ENCODE peak calls at places on chromosomes 7 and 10, in seven cellular contexts. One of them, this sample, is unnamed.

GRCh38 chr7:107080099-107080505 is 35.6 kb downstream of the PRKAR2B start:
- DNase-seq in stimulated activated CD8-positive, alpha-beta memory T cell treated with anti-CD3 and anti-CD28 coated beads, Interleukin-15, amount 100 ng/mL, for 1 hour: no peak
- DNase-seq in islet precursor cell: no peak
- DNase-seq in activated gamma-delta T cell treated with Interleukin-2 at 50 U/mL for 16 hours: no peak
- DNase-seq in neural crest cell: no peak
- DNase-seq in HepG2: no peak
- DNase-seq in cardiac muscle cell: no peak
- DNase-seq in this sample: no peak

GRCh38 chr7:20146461-20146860 is 70.7 kb downstream of the MACC1 start:
- DNase-seq in neural crest cell: no peak
- DNase-seq in HepG2: no peak
- DNase-seq in islet precursor cell: no peak
- DNase-seq in activated gamma-delta T cell treated with Interleukin-2 at 50 U/mL for 16 hours: no peak
- DNase-seq in stimulated activated CD8-positive, alpha-beta memory T cell treated with anti-CD3 and anti-CD28 coated beads, Interleukin-15, amount 100 ng/mL, for 1 hour: no peak
- DNase-seq in cardiac muscle cell: no peak
- DNase-seq in this sample: no peak

GRCh38 chr10:21047096-21047495 is 150.0 kb upstream of the NEBL start:
- DNase-seq in neural crest cell: no peak
- DNase-seq in cardiac muscle cell: no peak
- DNase-seq in islet precursor cell: no peak
- DNase-seq in stimulated activated CD8-positive, alpha-beta memory T cell treated with anti-CD3 and anti-CD28 coated beads, Interleukin-15, amount 100 ng/mL, for 1 hour: no peak
- DNase-seq in HepG2: no peak
- DNase-seq in activated gamma-delta T cell treated with Interleukin-2 at 50 U/mL for 16 hours: no peak
- DNase-seq in this sample: no peak

GRCh38 chr10:9877978-9878377 is 1139.7 kb upstream of the CELF2 start:
- DNase-seq in HepG2: no peak
- DNase-seq in activated gamma-delta T cell treated with Interleukin-2 at 50 U/mL for 16 hours: no peak
- DNase-seq in islet precursor cell: no peak
- DNase-seq in stimulated activated CD8-positive, alpha-beta memory T cell treated with anti-CD3 and anti-CD28 coated beads, Interleukin-15, amount 100 ng/mL, for 1 hour: no peak
- DNase-seq in cardiac muscle cell: no peak
- DNase-seq in neural crest cell: no peak
- DNase-seq in this sample: no peak

GRCh38 chr10:1408656-1409358 is 328.5 kb downstream of the ADARB2 start:
- DNase-seq in stimulated activated CD8-positive, alpha-beta memory T cell treated with anti-CD3 and anti-CD28 coated beads, Interleukin-15, amount 100 ng/mL, for 1 hour: no peak
- DNase-seq in cardiac muscle cell: no peak
- DNase-seq in activated gamma-delta T cell treated with Interleukin-2 at 50 U/mL for 16 hours: no peak
- DNase-seq in neural crest cell: no peak
- DNase-seq in HepG2: no peak
- DNase-seq in islet precursor cell: peak
- DNase-seq in this sample: no peak

GRCh38 chr10:129863231-129863663 is 100.8 kb downstream of the EBF3 start:
- DNase-seq in islet precursor cell: peak
- DNase-seq in HepG2: no peak
- DNase-seq in cardiac muscle cell: peak
- DNase-seq in activated gamma-delta T cell treated with Interleukin-2 at 50 U/mL for 16 hours: no peak
- DNase-seq in stimulated activated CD8-positive, alpha-beta memory T cell treated with anti-CD3 and anti-CD28 coated beads, Interleukin-15, amount 100 ng/mL, for 1 hour: no peak
- DNase-seq in neural crest cell: no peak
- DNase-seq in this sample: no peak

GRCh38 chr10:111221682-111222470 is 145.0 kb downstream of the ADRA2A start:
- DNase-seq in HepG2: no peak
- DNase-seq in activated gamma-delta T cell treated with Interleukin-2 at 50 U/mL for 16 hours: no peak
- DNase-seq in neural crest cell: no peak
- DNase-seq in stimulated activated CD8-positive, alpha-beta memory T cell treated with anti-CD3 and anti-CD28 coated beads, Interleukin-15, amount 100 ng/mL, for 1 hour: no peak
- DNase-seq in cardiac muscle cell: no peak
- DNase-seq in islet precursor cell: no peak
- DNase-seq in this sample: no peak

GRCh38 chr7:86158111-86158510 is 485.6 kb upstream of the GRM3 start:
- DNase-seq in activated gamma-delta T cell treated with Interleukin-2 at 50 U/mL for 16 hours: no peak
- DNase-seq in neural crest cell: no peak
- DNase-seq in islet precursor cell: no peak
- DNase-seq in stimulated activated CD8-positive, alpha-beta memory T cell treated with anti-CD3 and anti-CD28 coated beads, Interleukin-15, amount 100 ng/mL, for 1 hour: no peak
- DNase-seq in cardiac muscle cell: no peak
- DNase-seq in HepG2: no peak
- DNase-seq in this sample: no peak

GRCh38 chr7:97639036-97639435 is 92.8 kb upstream of the TAC1 start:
- DNase-seq in stimulated activated CD8-positive, alpha-beta memory T cell treated with anti-CD3 and anti-CD28 coated beads, Interleukin-15, amount 100 ng/mL, for 1 hour: no peak
- DNase-seq in cardiac muscle cell: no peak
- DNase-seq in islet precursor cell: peak
- DNase-seq in HepG2: no peak
- DNase-seq in activated gamma-delta T cell treated with Interleukin-2 at 50 U/mL for 16 hours: no peak
- DNase-seq in neural crest cell: no peak
- DNase-seq in this sample: no peak

GRCh38 chr10:49549640-49550346 is 10.9 kb upstream of the ERCC6 start:
- DNase-seq in islet precursor cell: no peak
- DNase-seq in HepG2: no peak
- DNase-seq in neural crest cell: no peak
- DNase-seq in activated gamma-delta T cell treated with Interleukin-2 at 50 U/mL for 16 hours: no peak
- DNase-seq in cardiac muscle cell: no peak
- DNase-seq in stimulated activated CD8-positive, alpha-beta memory T cell treated with anti-CD3 and anti-CD28 coated beads, Interleukin-15, amount 100 ng/mL, for 1 hour: no peak
- DNase-seq in this sample: no peak

GRCh38 chr7:91083855-91084644 is 180.2 kb upstream of the FZD1 start:
- DNase-seq in stimulated activated CD8-positive, alpha-beta memory T cell treated with anti-CD3 and anti-CD28 coated beads, Interleukin-15, amount 100 ng/mL, for 1 hour: no peak
- DNase-seq in HepG2: no peak
- DNase-seq in neural crest cell: no peak
- DNase-seq in cardiac muscle cell: no peak
- DNase-seq in activated gamma-delta T cell treated with Interleukin-2 at 50 U/mL for 16 hours: no peak
- DNase-seq in islet precursor cell: no peak
- DNase-seq in this sample: no peak

GRCh38 chr10:79221110-79222051 is 125.9 kb upstream of the PPIF start:
- DNase-seq in stimulated activated CD8-positive, alpha-beta memory T cell treated with anti-CD3 and anti-CD28 coated beads, Interleukin-15, amount 100 ng/mL, for 1 hour: no peak
- DNase-seq in HepG2: no peak
- DNase-seq in islet precursor cell: peak
- DNase-seq in cardiac muscle cell: peak
- DNase-seq in activated gamma-delta T cell treated with Interleukin-2 at 50 U/mL for 16 hours: no peak
- DNase-seq in neural crest cell: peak
- DNase-seq in this sample: no peak

GRCh38 chr10:53123311-53123710 is 350.7 kb upstream of the MBL2 start:
- DNase-seq in neural crest cell: no peak
- DNase-seq in stimulated activated CD8-positive, alpha-beta memory T cell treated with anti-CD3 and anti-CD28 coated beads, Interleukin-15, amount 100 ng/mL, for 1 hour: no peak
- DNase-seq in cardiac muscle cell: no peak
- DNase-seq in HepG2: no peak
- DNase-seq in islet precursor cell: no peak
- DNase-seq in activated gamma-delta T cell treated with Interleukin-2 at 50 U/mL for 16 hours: no peak
- DNase-seq in this sample: no peak

GRCh38 chr7:28808786-28809533 is 149.2 kb downstream of the TRIL start:
- DNase-seq in neural crest cell: no peak
- DNase-seq in stimulated activated CD8-positive, alpha-beta memory T cell treated with anti-CD3 and anti-CD28 coated beads, Interleukin-15, amount 100 ng/mL, for 1 hour: no peak
- DNase-seq in HepG2: no peak
- DNase-seq in islet precursor cell: no peak
- DNase-seq in activated gamma-delta T cell treated with Interleukin-2 at 50 U/mL for 16 hours: no peak
- DNase-seq in cardiac muscle cell: no peak
- DNase-seq in this sample: no peak

GRCh38 chr7:602341-603141 is 82.9 kb upstream of the PDGFA start:
- DNase-seq in HepG2: peak
- DNase-seq in activated gamma-delta T cell treated with Interleukin-2 at 50 U/mL for 16 hours: peak
- DNase-seq in cardiac muscle cell: no peak
- DNase-seq in neural crest cell: no peak
- DNase-seq in stimulated activated CD8-positive, alpha-beta memory T cell treated with anti-CD3 and anti-CD28 coated beads, Interleukin-15, amount 100 ng/mL, for 1 hour: no peak
- DNase-seq in islet precursor cell: no peak
- DNase-seq in this sample: no peak

GRCh38 chr7:151539055-151539714 is 19.5 kb upstream of the RHEB start:
- DNase-seq in activated gamma-delta T cell treated with Interleukin-2 at 50 U/mL for 16 hours: no peak
- DNase-seq in stimulated activated CD8-positive, alpha-beta memory T cell treated with anti-CD3 and anti-CD28 coated beads, Interleukin-15, amount 100 ng/mL, for 1 hour: no peak
- DNase-seq in islet precursor cell: peak
- DNase-seq in cardiac muscle cell: peak
- DNase-seq in HepG2: no peak
- DNase-seq in neural crest cell: peak
- DNase-seq in this sample: no peak

GRCh38 chr10:116827214-116827671 is 22.1 kb upstream of the ENO4 start:
- DNase-seq in stimulated activated CD8-positive, alpha-beta memory T cell treated with anti-CD3 and anti-CD28 coated beads, Interleukin-15, amount 100 ng/mL, for 1 hour: no peak
- DNase-seq in neural crest cell: no peak
- DNase-seq in islet precursor cell: no peak
- DNase-seq in cardiac muscle cell: no peak
- DNase-seq in activated gamma-delta T cell treated with Interleukin-2 at 50 U/mL for 16 hours: no peak
- DNase-seq in HepG2: no peak
- DNase-seq in this sample: no peak

GRCh38 chr7:70446448-70447143 is 685.3 kb upstream of the GALNT17 start:
- DNase-seq in cardiac muscle cell: no peak
- DNase-seq in stimulated activated CD8-positive, alpha-beta memory T cell treated with anti-CD3 and anti-CD28 coated beads, Interleukin-15, amount 100 ng/mL, for 1 hour: no peak
- DNase-seq in activated gamma-delta T cell treated with Interleukin-2 at 50 U/mL for 16 hours: no peak
- DNase-seq in islet precursor cell: no peak
- DNase-seq in neural crest cell: no peak
- DNase-seq in HepG2: no peak
- DNase-seq in this sample: no peak

GRCh38 chr7:14505906-14506305 is 396.6 kb downstream of the DGKB start:
- DNase-seq in cardiac muscle cell: no peak
- DNase-seq in islet precursor cell: no peak
- DNase-seq in HepG2: no peak
- DNase-seq in stimulated activated CD8-positive, alpha-beta memory T cell treated with anti-CD3 and anti-CD28 coated beads, Interleukin-15, amount 100 ng/mL, for 1 hour: no peak
- DNase-seq in activated gamma-delta T cell treated with Interleukin-2 at 50 U/mL for 16 hours: no peak
- DNase-seq in neural crest cell: no peak
- DNase-seq in this sample: no peak

GRCh38 chr10:125531470-125531869 is 151.5 kb downstream of the TEX36 start:
- DNase-seq in stimulated activated CD8-positive, alpha-beta memory T cell treated with anti-CD3 and anti-CD28 coated beads, Interleukin-15, amount 100 ng/mL, for 1 hour: no peak
- DNase-seq in neural crest cell: no peak
- DNase-seq in islet precursor cell: peak
- DNase-seq in activated gamma-delta T cell treated with Interleukin-2 at 50 U/mL for 16 hours: no peak
- DNase-seq in HepG2: no peak
- DNase-seq in cardiac muscle cell: no peak
- DNase-seq in this sample: no peak

GRCh38 chr10:53430127-53430891 is 657.7 kb upstream of the MBL2 start:
- DNase-seq in stimulated activated CD8-positive, alpha-beta memory T cell treated with anti-CD3 and anti-CD28 coated beads, Interleukin-15, amount 100 ng/mL, for 1 hour: no peak
- DNase-seq in cardiac muscle cell: no peak
- DNase-seq in HepG2: no peak
- DNase-seq in islet precursor cell: no peak
- DNase-seq in neural crest cell: no peak
- DNase-seq in activated gamma-delta T cell treated with Interleukin-2 at 50 U/mL for 16 hours: no peak
- DNase-seq in this sample: no peak

GRCh38 chr10:73908853-73909611 is 1.9 kb upstream of the PLAU start:
- DNase-seq in cardiac muscle cell: no peak
- DNase-seq in islet precursor cell: peak
- DNase-seq in HepG2: peak
- DNase-seq in stimulated activated CD8-positive, alpha-beta memory T cell treated with anti-CD3 and anti-CD28 coated beads, Interleukin-15, amount 100 ng/mL, for 1 hour: no peak
- DNase-seq in neural crest cell: no peak
- DNase-seq in activated gamma-delta T cell treated with Interleukin-2 at 50 U/mL for 16 hours: peak
- DNase-seq in this sample: peak

GRCh38 chr7:7710469-7710868 is 7.9 kb downstream of the RPA3 start:
- DNase-seq in islet precursor cell: no peak
- DNase-seq in stimulated activated CD8-positive, alpha-beta memory T cell treated with anti-CD3 and anti-CD28 coated beads, Interleukin-15, amount 100 ng/mL, for 1 hour: no peak
- DNase-seq in activated gamma-delta T cell treated with Interleukin-2 at 50 U/mL for 16 hours: no peak
- DNase-seq in HepG2: no peak
- DNase-seq in neural crest cell: no peak
- DNase-seq in cardiac muscle cell: no peak
- DNase-seq in this sample: no peak

This sample was measured in pulmonary artery endothelial cell.